ENCODE peak calls at places on chromosome 11, in six cellular contexts. C is tibial artery; X is hepatocyte; N is RPMI7951; F is activated T-helper 1 cell treated with anti-CD3 and anti-CD28 coated beads, Interleukin-12 subunit alpha, Interleukin-12 subunit beta, Interleukin-2, Interleukin-4 antibody, amounts not matched to agents 30 ng/mL and 10 ng/mL and 1 ng/mL, durations not matched to agents 14 hours and 24 hours and 36 hours; J is HuH-7. D is an unnamed sample.

GRCh38 chr11:104623518-104623917 is 274.7 kb downstream of the CASP12 start:
- DNase-seq in C (no peak), X (no peak), N (no peak), F (no peak), J (no peak), D (no peak)

GRCh38 chr11:78268516-78269410 is 80.0 kb downstream of the USP35 start:
- DNase-seq in C (no peak), X (no peak), N (no peak), F (no peak), J (no peak), D (peak)

GRCh38 chr11:120842195-120842594 is 181.7 kb upstream of the TBCEL start:
- DNase-seq in C (no peak), X (no peak), N (no peak), F (no peak), J (no peak), D (no peak)

GRCh38 chr11:64120951-64121569 is 44.9 kb downstream of the MACROD1 start:
- DNase-seq in C (no peak), X (no peak), N (peak), F (no peak), J (no peak), D (no peak)

GRCh38 chr11:108693852-108694251 is 29.0 kb downstream of the DDX10 start:
- DNase-seq in C (no peak), X (no peak), N (peak), F (no peak), J (no peak), D (no peak)

GRCh38 chr11:7637447-7638157 is 35.7 kb downstream of the CYB5R2 start:
- DNase-seq in C (peak), X (no peak), N (no peak), F (no peak), J (no peak), D (peak)

GRCh38 chr11:699116-699508 is 3.5 kb downstream of the TMEM80 start:
- DNase-seq in C (no peak), X (no peak), N (no peak), F (no peak), J (no peak), D (no peak)

GRCh38 chr11:110376711-110377324 is 52.9 kb upstream of the FDX1 start:
- DNase-seq in C (no peak), X (peak), N (peak), F (no peak), J (peak), D (peak)

D was measured in adrenal gland.